ENCODE peak calls at places on chromosomes 1 and 21, in seven cellular contexts. H is HFF-Myc, W is brain microvascular endothelial cell, L is LNCaP clone FGC, C is gastrocnemius medialis, M is GM12878, T is fibroblast of the aortic adventitia. Z is an unnamed sample.

GRCh38 chr1:78840447-78841251 is 165.9 kb downstream of the ADGRL4 start:
- DNase-seq in C (no peak), W (peak; percentile 85), L (peak; percentile 26), M (no peak), H (no peak), T (peak; percentile 81), Z (no peak)

GRCh38 chr1:60874703-60875102 is 207.7 kb upstream of the NFIA start:
- DNase-seq in L (no peak), T (peak; percentile 59), C (no peak), M (no peak), W (peak; percentile 43), H (peak; percentile 29), Z (no peak)

GRCh38 chr1:231699769-231700168 is 73.2 kb downstream of the DISC1 start:
- DNase-seq in W (peak; percentile 16), L (no peak), C (no peak), M (no peak), T (peak; percentile 20), H (no peak), Z (no peak)

GRCh38 chr1:218171302-218171893 is 113.7 kb upstream of the RRP15 start:
- DNase-seq in H (peak; percentile 15), T (peak; percentile 69), C (no peak), W (no peak), M (no peak), L (no peak), Z (no peak)

GRCh38 chr1:38246955-38247952 is 200.7 kb upstream of the POU3F1 start:
- DNase-seq in M (no peak), T (no peak), W (peak; percentile 22), L (no peak), H (peak; percentile 26), C (no peak), Z (no peak)

GRCh38 chr21:36125513-36126121 is 9.3 kb upstream of the CBR3 start:
- DNase-seq in H (no peak), T (peak; percentile 71), C (no peak), W (peak; percentile 54), M (no peak), L (no peak), Z (no peak)

GRCh38 chr1:234579967-234580366 is 30.0 kb downstream of the IRF2BP2 start:
- DNase-seq in T (no peak), H (no peak), W (no peak), C (no peak), L (no peak), M (no peak), Z (no peak)

GRCh38 chr1:117061986-117062415 is 1.9 kb downstream of the TTF2 start:
- DNase-seq in H (no peak), T (peak; percentile 70), L (no peak), W (peak; percentile 83), C (no peak), M (peak; percentile 69), Z (no peak)

GRCh38 chr1:157166581-157166980 is 28.4 kb upstream of the ETV3 start:
- DNase-seq in L (no peak), C (no peak), W (no peak), M (no peak), T (no peak), H (no peak), Z (no peak)

GRCh38 chr1:21816602-21817302 is 4.7 kb downstream of the LDLRAD2 start:
- DNase-seq in L (no peak), C (no peak), T (peak; percentile 47), W (peak; percentile 61), M (no peak), H (no peak), Z (no peak)

GRCh38 chr1:203368624-203369451 is 17.9 kb upstream of the FMOD start:
- DNase-seq in H (peak; percentile 58), L (no peak), C (peak; percentile 75), W (peak; percentile 18), M (no peak), T (peak; percentile 92), Z (peak; percentile 87)

GRCh38 chr1:206982216-206982615 is 12.0 kb upstream of the FCAMR start:
- DNase-seq in W (peak; percentile 27), C (peak; percentile 11), H (no peak), L (no peak), T (peak; percentile 40), M (no peak), Z (no peak)

DNA sequence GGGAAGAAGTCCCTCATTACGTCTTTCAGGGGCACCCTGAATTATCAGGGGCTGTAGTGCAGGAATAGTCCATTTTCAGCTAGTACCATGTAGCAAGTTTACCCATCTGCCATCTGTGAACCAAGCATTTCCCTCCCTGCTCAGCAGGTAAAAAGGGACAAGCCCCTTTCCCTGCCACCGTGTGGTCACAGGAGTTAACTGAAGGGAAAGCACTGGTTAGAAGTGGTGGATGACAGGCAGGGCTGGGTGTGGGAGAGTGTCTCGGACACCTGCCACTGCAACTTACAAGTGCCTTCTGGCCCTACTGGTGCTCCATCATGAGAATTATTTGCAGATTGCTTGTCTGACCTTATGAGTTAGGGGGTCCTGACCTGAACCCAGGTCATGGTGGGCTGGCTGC is 32.0 kb upstream of the IGSF5 start:
- DNase-seq in T (no peak), W (no peak), C (no peak), H (no peak), M (no peak), L (no peak), Z (no peak)
- TF ChIP-seq CTCF in T (no peak), W (no peak), C (no peak), H (peak; percentile 4), M (no peak), L (peak; percentile 41), Z (no peak)

GRCh38 chr1:77026126-77026525 is 158.8 kb downstream of the ST6GALNAC5 start:
- DNase-seq in M (no peak), W (no peak), H (no peak), C (no peak), T (no peak), L (no peak), Z (no peak)
- H3K4me3 ChIP-seq in M (no peak overlapping the region), W (no peak overlapping the region), H (no peak overlapping the region), C (no peak overlapping the region), T (no peak overlapping the region), L (no peak overlapping the region), Z (no peak overlapping the region)

GRCh38 chr1:168223681-168224515 is 1.9 kb upstream of the SFT2D2 start:
- DNase-seq in C (no peak), L (no peak), T (peak; percentile 44), H (no peak), M (no peak), W (no peak), Z (no peak)

GRCh38 chr1:168223261-168223660 is 2.5 kb upstream of the SFT2D2 start:
- DNase-seq in T (no peak), L (no peak), W (no peak), H (no peak), C (no peak), M (no peak), Z (no peak)

GRCh38 chr1:168220470-168220871 is 5.3 kb upstream of the SFT2D2 start:
- DNase-seq in C (no peak), W (no peak), H (no peak), L (no peak), T (no peak), M (no peak), Z (no peak)

GRCh38 chr1:168218647-168219046 is 7.2 kb upstream of the SFT2D2 start:
- DNase-seq in L (no peak), T (no peak), W (no peak), C (no peak), M (no peak), H (no peak), Z (no peak)

GRCh38 chr1:168221275-168221674 is 4.5 kb upstream of the SFT2D2 start:
- DNase-seq in M (no peak), C (no peak), H (no peak), T (no peak), L (no peak), W (no peak), Z (no peak)
- TF ChIP-seq CTCF in M (no peak), C (no peak), H (no peak), T (no peak), L (no peak), W (no peak), Z (no peak)

DNA sequence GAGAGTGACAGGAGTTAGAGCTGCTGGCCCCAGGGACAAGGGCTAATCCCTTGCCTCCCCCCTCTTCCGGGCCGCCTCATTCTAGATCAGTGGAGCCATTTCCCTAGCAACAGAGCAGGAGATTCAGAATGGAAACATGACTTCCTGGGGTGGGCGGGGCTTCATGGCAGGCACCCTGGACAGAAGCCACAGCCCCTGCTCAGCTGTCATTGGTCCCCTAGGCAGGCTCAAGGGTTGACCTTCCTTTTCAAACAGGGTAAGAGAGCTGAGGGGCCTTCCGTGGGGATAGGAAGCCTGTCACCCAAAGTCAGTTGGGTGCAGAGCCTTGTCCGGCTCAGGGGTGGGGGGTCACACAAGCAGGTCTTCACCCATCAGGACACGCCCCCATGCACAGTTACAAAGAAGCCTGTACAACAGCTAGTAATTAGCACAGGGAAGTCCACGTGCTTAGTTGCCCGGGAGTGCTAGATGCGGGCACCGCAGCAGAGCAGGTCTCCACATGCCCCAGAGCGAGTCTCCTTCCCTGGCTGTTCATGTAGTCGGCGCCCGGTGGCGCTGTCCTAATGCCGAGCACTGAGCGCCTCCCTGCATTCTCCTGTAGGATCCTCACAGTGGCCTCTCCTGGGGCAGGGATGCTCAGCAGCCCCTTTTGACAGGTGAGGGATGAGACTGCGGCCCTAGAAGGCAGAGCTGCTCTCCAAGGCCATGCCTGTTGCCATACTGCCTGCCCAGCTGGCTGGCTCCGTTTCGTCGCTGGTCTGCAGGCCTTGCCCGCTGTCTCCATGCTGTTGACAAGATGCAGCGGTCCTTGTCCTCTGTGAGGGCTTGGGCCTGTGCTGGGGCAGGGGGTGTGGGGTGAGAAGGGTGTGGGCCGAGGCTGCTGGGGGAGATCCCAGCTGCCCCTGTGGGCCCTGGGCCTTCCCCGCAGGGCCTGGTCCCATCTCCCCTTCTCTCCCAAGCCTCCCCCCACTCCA is 5.1 kb downstream of the TMEM201 start:
- DNase-seq in T (peak; percentile 15), H (peak; percentile 68), L (no peak), C (no peak), W (peak; percentile 80), M (peak; percentile 30), Z (no peak)
- H3K4me3 ChIP-seq in T (no peak overlapping the region), H (no peak overlapping the region), L (no peak overlapping the region), C (peak overlapping the region; percentile 2), W (no peak overlapping the region), M (peak overlapping the region; percentile 34), Z (no peak overlapping the region)

DNA sequence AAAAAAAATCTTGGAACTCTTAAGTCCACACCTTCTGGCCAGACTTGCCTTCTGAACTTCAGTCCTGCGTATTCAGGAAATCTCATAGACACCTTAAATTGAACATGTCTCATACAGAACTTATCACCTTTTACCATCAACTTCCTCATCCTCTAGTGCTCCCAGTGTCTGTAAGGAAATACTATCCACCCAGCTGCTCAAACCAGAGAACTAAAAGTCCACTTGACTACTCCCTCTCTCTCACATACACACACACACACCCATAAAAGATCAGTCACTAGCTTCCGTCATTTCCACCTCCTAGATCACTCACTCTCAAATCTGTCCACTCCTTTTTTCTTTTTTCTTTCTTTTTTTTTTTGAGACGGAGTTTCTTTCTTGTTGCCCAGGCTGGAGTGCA is 10.9 kb upstream of the CAP1 start:
- DNase-seq in L (peak; percentile 82), W (no peak), M (no peak), C (no peak), T (no peak), H (no peak), Z (no peak)
- TF ChIP-seq CTCF in L (no peak), W (no peak), M (no peak), C (no peak), T (no peak), H (no peak), Z (no peak)

Z was measured in lower leg skin.